ENCODE peak calls at places on chromosome 16, in five cellular contexts. D is stomach, X is fibroblast of lung, K is uterus, I is tibial artery. N is an unnamed sample.

GRCh38 chr16:90031931-90032663 is 12.8 kb upstream of the DBNDD1 start:
- DNase-seq in K (no peak), X (peak), I (no peak), D (no peak), N (no peak)

GRCh38 chr16:66387817-66388332 is 21.4 kb downstream of the CDH5 start:
- DNase-seq in K (no peak), I (peak), D (peak), X (no peak), N (no peak)

GRCh38 chr16:48576927-48577326 is 33.1 kb downstream of the N4BP1 start:
- DNase-seq in I (no peak), D (no peak), X (peak), K (no peak), N (no peak)

GRCh38 chr16:51343411-51343810 is 192.3 kb upstream of the SALL1 start:
- DNase-seq in X (peak), I (no peak), K (no peak), D (no peak), N (no peak)

GRCh38 chr16:24357511-24357910 is 101.4 kb downstream of the CACNG3 start:
- DNase-seq in D (no peak), I (no peak), X (no peak), K (no peak), N (no peak)

GRCh38 chr16:51243836-51244483 is 92.9 kb upstream of the SALL1 start:
- DNase-seq in I (no peak), X (peak), K (peak), D (peak), N (no peak)

GRCh38 chr16:86118467-86119307 is 219.7 kb downstream of the IRF8 start:
- DNase-seq in I (peak), D (no peak), K (no peak), X (peak), N (no peak)

GRCh38 chr16:65214196-65214595 is 92.3 kb upstream of the CDH11 start:
- DNase-seq in I (no peak), K (no peak), X (no peak), D (no peak), N (no peak)

GRCh38 chr16:15953477-15953876 is 4.1 kb downstream of the ABCC1 start:
- DNase-seq in I (no peak), X (no peak), D (no peak), K (no peak), N (no peak)

GRCh38 chr16:85401917-85402766 is 211.0 kb upstream of the GSE1 start:
- DNase-seq in K (peak), X (no peak), I (peak), D (no peak), N (no peak)

GRCh38 chr16:85569615-85570212 is 43.4 kb upstream of the GSE1 start:
- DNase-seq in X (peak), D (peak), I (no peak), K (no peak), N (no peak)

GRCh38 chr16:67163164-67163902 is 1.2 kb upstream of the HSF4 start:
- DNase-seq in X (peak), I (peak), K (no peak), D (no peak), N (no peak)

GRCh38 chr16:17252064-17252463 is 218.7 kb downstream of the XYLT1 start:
- DNase-seq in X (peak), I (no peak), K (no peak), D (no peak), N (no peak)

GRCh38 chr16:11916524-11917285 is 949 bp upstream of the GSPT1 start:
- DNase-seq in D (peak), X (peak), I (no peak), K (no peak), N (no peak)

GRCh38 chr16:89785523-89786155 is 30.8 kb downstream of the FANCA start:
- DNase-seq in K (no peak), X (no peak), D (no peak), I (no peak), N (no peak)

GRCh38 chr16:27999687-28000086 is 63.8 kb downstream of the GSG1L start:
- DNase-seq in I (no peak), K (no peak), X (peak), D (no peak), N (no peak)

GRCh38 chr16:77723108-77723514 is 797 bp downstream of the NUDT7 start:
- DNase-seq in X (peak), D (no peak), K (peak), I (peak), N (no peak)

GRCh38 chr16:27347930-27348685 is 34.3 kb downstream of the IL4R start:
- DNase-seq in K (no peak), I (no peak), D (no peak), X (no peak), N (no peak)

GRCh38 chr16:9331503-9331902 is 240.1 kb downstream of the HAPSTR1 start:
- DNase-seq in I (no peak), D (no peak), X (no peak), K (no peak), N (no peak)

GRCh38 chr16:14405611-14406537 is 224.2 kb downstream of the PARN start:
- DNase-seq in X (no peak), I (peak), K (no peak), D (peak), N (no peak)

GRCh38 chr16:21994856-21995465 is 6.0 kb downstream of the PDZD9 start:
- DNase-seq in X (no peak), D (no peak), K (no peak), I (no peak), N (no peak)

GRCh38 chr16:54647731-54648221 is 282.9 kb upstream of the IRX5 start:
- DNase-seq in I (no peak), D (no peak), X (peak), K (no peak), N (no peak)

GRCh38 chr16:19245326-19245925 is 40.1 kb upstream of the CLEC19A start:
- DNase-seq in I (no peak), X (no peak), D (peak), K (no peak), N (no peak)

GRCh38 chr16:12160249-12160648 is 183.7 kb downstream of the SNX29 start:
- DNase-seq in D (no peak), X (peak), I (no peak), K (no peak), N (no peak)

GRCh38 chr16:21645261-21645721 is 7.1 kb downstream of the IGSF6 start:
- DNase-seq in X (no peak), D (no peak), I (no peak), K (no peak), N (peak)

GRCh38 chr16:10738231-10739077 is 5.2 kb upstream of the NUBP1 start:
- DNase-seq in D (peak), X (peak), K (peak), I (peak), N (peak)

GRCh38 chr16:57619606-57620315 is 8.7 kb upstream of the ADGRG1 start:
- DNase-seq in D (peak), I (peak), K (peak), X (no peak), N (no peak)

GRCh38 chr16:57149391-57149790 is 36.4 kb downstream of the PSME3IP1 start:
- DNase-seq in D (no peak), K (no peak), I (no peak), X (no peak), N (no peak)

GRCh38 chr16:52265446-52265861 is 281.5 kb downstream of the TOX3 start:
- DNase-seq in I (no peak), X (no peak), K (no peak), D (no peak), N (no peak)

GRCh38 chr16:143456-143855 is 5.0 kb upstream of the NPRL3 start:
- DNase-seq in D (no peak), K (no peak), X (peak), I (no peak), N (no peak)

GRCh38 chr16:14460726-14461125 is 169.3 kb downstream of the PARN start:
- DNase-seq in X (no peak), I (no peak), K (no peak), D (no peak), N (no peak)

GRCh38 chr16:8869212-8869987 is 594 bp upstream of the CARHSP1 start:
- DNase-seq in I (no peak), D (no peak), X (no peak), K (no peak), N (no peak)

GRCh38 chr16:57530104-57530522 is 6.3 kb downstream of the CCDC102A start:
- DNase-seq in K (peak), I (peak), X (peak), D (no peak), N (peak)

GRCh38 chr16:55703003-55704001 is 47.5 kb downstream of the SLC6A2 start:
- DNase-seq in I (no peak), D (no peak), X (peak), K (no peak), N (peak)

GRCh38 chr16:57115504-57116182 is 23.3 kb downstream of the CPNE2 start:
- DNase-seq in I (peak), D (no peak), X (peak), K (peak), N (no peak)

GRCh38 chr16:54236761-54237160 is 49.8 kb downstream of the IRX3 start:
- DNase-seq in D (no peak), K (no peak), I (no peak), X (peak), N (no peak)

GRCh38 chr16:31093132-31093703 is 1.4 kb downstream of the VKORC1 start:
- DNase-seq in K (no peak), D (no peak), I (no peak), X (peak), N (no peak)

GRCh38 chr16:89153848-89154271 is 17.7 kb upstream of the CDH15 start:
- DNase-seq in X (no peak), I (no peak), D (no peak), K (no peak), N (no peak)

GRCh38 chr16:17194190-17194780 is 276.5 kb downstream of the XYLT1 start:
- DNase-seq in I (peak), X (peak), K (peak), D (peak), N (peak)

GRCh38 chr16:71746442-71747046 is 22.0 kb upstream of the PHLPP2 start:
- DNase-seq in K (no peak), I (no peak), D (no peak), X (peak), N (peak)
- H3K4me3 ChIP-seq in K (no peak), I (no peak), D (no peak), X (no peak), N (no peak)

GRCh38 chr16:87824016-87824990 is 45.0 kb downstream of the SLC7A5 start:
- DNase-seq in X (no peak), I (no peak), K (no peak), D (no peak), N (no peak)

GRCh38 chr16:87822002-87822390 is 47.3 kb downstream of the SLC7A5 start:
- DNase-seq in X (no peak), I (no peak), D (no peak), K (no peak), N (no peak)

GRCh38 chr16:87822571-87822970 is 46.7 kb downstream of the SLC7A5 start:
- DNase-seq in X (no peak), I (no peak), K (no peak), D (no peak), N (no peak)

GRCh38 chr16:87821346-87822001 is 47.8 kb downstream of the SLC7A5 start:
- DNase-seq in K (no peak), I (no peak), D (no peak), X (no peak), N (no peak)

DNA sequence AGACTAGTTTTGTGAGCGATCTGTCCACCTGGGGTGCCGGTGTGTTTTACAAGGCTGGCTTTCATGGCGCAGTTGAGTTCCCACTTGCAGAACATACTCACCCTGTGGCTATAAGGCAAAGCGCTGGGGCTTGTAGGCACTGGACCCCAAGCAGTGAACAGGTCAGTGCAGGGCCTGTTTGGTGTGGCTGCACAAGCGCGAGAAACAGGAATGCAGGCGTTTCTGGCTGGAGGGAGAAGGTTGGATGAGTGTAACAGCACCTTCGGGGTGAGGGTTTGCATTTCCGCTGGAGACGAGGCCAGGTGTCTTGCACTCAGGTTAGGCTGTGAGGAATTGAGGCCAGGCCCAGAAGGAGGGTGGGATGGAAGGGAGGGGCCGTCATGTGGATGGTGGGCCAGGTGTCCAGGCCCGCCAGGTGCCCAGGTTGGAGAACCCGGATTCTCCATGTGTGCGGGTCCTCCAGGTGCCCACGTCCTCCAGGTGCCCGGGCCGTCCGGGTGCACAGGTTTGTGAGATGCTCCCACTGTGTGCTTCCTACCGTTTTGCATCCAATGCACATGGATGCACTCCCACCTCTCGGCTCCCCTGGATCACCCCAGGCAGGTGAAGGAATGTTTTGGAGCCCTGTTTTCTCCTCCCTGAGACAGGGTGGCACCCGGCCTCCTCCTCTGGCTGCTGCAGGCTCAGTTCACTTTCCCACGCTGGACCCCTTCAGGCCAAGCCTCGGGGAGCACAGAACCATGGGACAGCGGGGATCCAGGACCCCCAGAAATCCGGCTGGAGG is 46.0 kb downstream of the SLC7A5 start:
- DNase-seq in I (no peak), X (no peak), D (no peak), K (no peak), N (no peak)
- H3K27ac ChIP-seq in I (no peak), X (no peak), D (no peak), K (no peak), N (no peak)

DNA sequence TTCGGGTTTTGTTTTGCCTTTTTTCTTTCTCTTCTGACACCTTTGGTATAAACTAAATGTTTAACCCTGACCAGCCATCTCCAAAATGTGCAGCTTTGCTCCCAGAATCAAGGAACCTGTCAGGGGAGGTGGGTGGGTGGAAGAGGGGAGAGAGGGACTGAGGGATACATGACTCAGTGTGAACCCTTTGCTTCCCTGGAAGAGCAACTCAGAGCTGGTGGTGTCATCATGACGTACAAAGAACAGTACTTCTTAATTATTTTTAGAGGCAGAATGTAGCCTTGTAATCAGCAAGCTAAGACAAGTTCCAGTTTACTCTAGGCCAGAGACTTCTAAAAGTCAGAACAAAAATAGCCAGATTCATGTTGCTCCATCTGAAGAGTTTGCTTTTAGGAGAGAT is 119.6 kb upstream of the HAS3 start:
- DNase-seq in I (no peak), K (no peak), D (no peak), X (peak), N (no peak)
- H3K4me3 ChIP-seq in I (no peak), K (no peak), D (no peak), X (no peak), N (no peak)

GRCh38 chr16:80718480-80719220 is 85.7 kb downstream of the CDYL2 start:
- DNase-seq in D (peak), I (no peak), X (peak), K (no peak), N (no peak)
- H3K27ac ChIP-seq in D (no peak), I (no peak), X (no peak), K (no peak), N (no peak)

GRCh38 chr16:72990571-72990970 is 57.4 kb downstream of the ZFHX3 start:
- DNase-seq in I (peak), X (no peak), K (no peak), D (no peak), N (no peak)
- H3K4me3 ChIP-seq in I (no peak), X (no peak), K (no peak), D (no peak), N (no peak)

GRCh38 chr16:75095204-75095621 is 21.4 kb downstream of the LDHD start:
- DNase-seq in X (no peak), I (no peak), K (no peak), D (no peak), N (no peak)
- H3K27ac ChIP-seq in X (no peak), I (no peak), K (no peak), D (no peak), N (no peak)

DNA sequence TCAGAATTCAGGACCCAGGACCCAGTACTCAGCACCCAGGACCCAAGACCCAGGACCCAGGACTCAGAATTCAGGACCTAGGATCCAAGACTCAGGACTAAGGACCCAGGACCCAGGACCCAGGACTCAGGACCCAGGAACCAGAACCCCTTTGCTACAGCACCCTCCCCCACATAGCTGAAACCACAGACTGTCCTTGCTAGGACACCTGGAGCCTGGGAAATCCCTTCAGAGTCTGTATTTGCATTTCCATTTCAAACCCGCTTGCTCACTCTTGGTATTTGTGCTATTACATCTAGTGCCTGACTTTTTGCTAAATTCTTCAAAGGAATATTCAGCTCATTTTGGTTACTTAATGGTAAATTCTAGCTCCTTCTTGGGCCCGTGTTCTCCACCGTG is 275.8 kb upstream of the MAF start:
- DNase-seq in K (no peak), I (no peak), D (no peak), X (no peak), N (no peak)
- H3K4me3 ChIP-seq in K (no peak), I (no peak), D (no peak), X (no peak), N (no peak)